ENCODE peak calls at places on chromosomes 11 and 22, in nine cellular contexts. One of them, this sample, is unnamed.

GRCh38 chr22:27474711-27475547 is 326.6 kb downstream of the MN1 start:
- DNase-seq in H7: peak
- DNase-seq in neuronal stem cell: no peak
- DNase-seq in A549: peak
- DNase-seq in lower lobe of right lung: no peak
- DNase-seq in tibial artery: no peak
- DNase-seq in left ventricle myocardium inferior: no peak
- DNase-seq in spleen: no peak
- DNase-seq in fibroblast of lung: peak
- DNase-seq in this sample: peak

GRCh38 chr22:50261615-50262459 is at the start of gene MAPK12:
- DNase-seq in spleen: no peak
- DNase-seq in neuronal stem cell: peak
- DNase-seq in fibroblast of lung: peak
- DNase-seq in tibial artery: no peak
- DNase-seq in A549: no peak
- DNase-seq in left ventricle myocardium inferior: no peak
- DNase-seq in lower lobe of right lung: no peak
- DNase-seq in H7: peak
- DNase-seq in this sample: peak

GRCh38 chr11:112655386-112655785 is 305.8 kb upstream of the NCAM1 start:
- DNase-seq in H7: no peak
- DNase-seq in left ventricle myocardium inferior: peak
- DNase-seq in neuronal stem cell: no peak
- DNase-seq in fibroblast of lung: peak
- DNase-seq in lower lobe of right lung: peak
- DNase-seq in tibial artery: peak
- DNase-seq in A549: no peak
- DNase-seq in spleen: no peak
- DNase-seq in this sample: no peak

GRCh38 chr11:4577761-4578160 is 3.8 kb upstream of the OR52I2 start:
- DNase-seq in lower lobe of right lung: no peak
- DNase-seq in spleen: no peak
- DNase-seq in fibroblast of lung: no peak
- DNase-seq in left ventricle myocardium inferior: no peak
- DNase-seq in neuronal stem cell: no peak
- DNase-seq in tibial artery: no peak
- DNase-seq in H7: no peak
- DNase-seq in A549: no peak
- DNase-seq in this sample: no peak

GRCh38 chr22:40605676-40606250 is 30.8 kb downstream of the MRTFA start:
- DNase-seq in tibial artery: no peak
- DNase-seq in lower lobe of right lung: no peak
- DNase-seq in left ventricle myocardium inferior: no peak
- DNase-seq in fibroblast of lung: peak
- DNase-seq in spleen: no peak
- DNase-seq in A549: no peak
- DNase-seq in H7: no peak
- DNase-seq in neuronal stem cell: no peak
- DNase-seq in this sample: no peak

GRCh38 chr22:29798318-29798717 is 31.1 kb downstream of the UQCR10 start:
- DNase-seq in neuronal stem cell: no peak
- DNase-seq in spleen: no peak
- DNase-seq in left ventricle myocardium inferior: no peak
- DNase-seq in tibial artery: no peak
- DNase-seq in fibroblast of lung: no peak
- DNase-seq in H7: no peak
- DNase-seq in A549: no peak
- DNase-seq in lower lobe of right lung: no peak
- DNase-seq in this sample: no peak

GRCh38 chr11:27317751-27318150 is 45.3 kb downstream of the CCDC34 start:
- DNase-seq in A549: peak
- DNase-seq in neuronal stem cell: no peak
- DNase-seq in spleen: no peak
- DNase-seq in fibroblast of lung: peak
- DNase-seq in lower lobe of right lung: no peak
- DNase-seq in H7: peak
- DNase-seq in tibial artery: no peak
- DNase-seq in left ventricle myocardium inferior: no peak
- DNase-seq in this sample: peak

GRCh38 chr11:120547301-120547700 is 35.8 kb downstream of the GRIK4 start:
- DNase-seq in spleen: no peak
- DNase-seq in tibial artery: no peak
- DNase-seq in neuronal stem cell: no peak
- DNase-seq in fibroblast of lung: peak
- DNase-seq in left ventricle myocardium inferior: no peak
- DNase-seq in A549: no peak
- DNase-seq in lower lobe of right lung: no peak
- DNase-seq in H7: no peak
- DNase-seq in this sample: no peak

GRCh38 chr11:65435981-65436411 is 13.4 kb downstream of the NEAT1 start:
- DNase-seq in A549: peak
- DNase-seq in lower lobe of right lung: no peak
- DNase-seq in H7: no peak
- DNase-seq in neuronal stem cell: no peak
- DNase-seq in tibial artery: no peak
- DNase-seq in fibroblast of lung: no peak
- DNase-seq in spleen: peak
- DNase-seq in left ventricle myocardium inferior: no peak
- DNase-seq in this sample: no peak

GRCh38 chr11:65434667-65435179 is 12.1 kb downstream of the NEAT1 start:
- DNase-seq in fibroblast of lung: no peak
- DNase-seq in A549: peak
- DNase-seq in left ventricle myocardium inferior: no peak
- DNase-seq in tibial artery: no peak
- DNase-seq in neuronal stem cell: no peak
- DNase-seq in spleen: no peak
- DNase-seq in lower lobe of right lung: no peak
- DNase-seq in H7: no peak
- DNase-seq in this sample: no peak

GRCh38 chr11:65434057-65434666 is 11.6 kb downstream of the NEAT1 start:
- DNase-seq in lower lobe of right lung: no peak
- DNase-seq in A549: peak
- DNase-seq in H7: no peak
- DNase-seq in tibial artery: no peak
- DNase-seq in neuronal stem cell: no peak
- DNase-seq in left ventricle myocardium inferior: no peak
- DNase-seq in fibroblast of lung: peak
- DNase-seq in spleen: no peak
- DNase-seq in this sample: no peak

GRCh38 chr11:65436412-65437032 is 13.9 kb downstream of the NEAT1 start:
- DNase-seq in left ventricle myocardium inferior: no peak
- DNase-seq in H7: no peak
- DNase-seq in fibroblast of lung: no peak
- DNase-seq in lower lobe of right lung: no peak
- DNase-seq in tibial artery: no peak
- DNase-seq in neuronal stem cell: no peak
- DNase-seq in A549: no peak
- DNase-seq in spleen: no peak
- DNase-seq in this sample: no peak

GRCh38 chr11:65435330-65435931 is 12.8 kb downstream of the NEAT1 start:
- DNase-seq in left ventricle myocardium inferior: no peak
- DNase-seq in spleen: peak
- DNase-seq in A549: peak
- DNase-seq in H7: no peak
- DNase-seq in lower lobe of right lung: no peak
- DNase-seq in tibial artery: peak
- DNase-seq in neuronal stem cell: no peak
- DNase-seq in fibroblast of lung: no peak
- DNase-seq in this sample: no peak
- H3K4me3 ChIP-seq in left ventricle myocardium inferior: peak
- H3K4me3 ChIP-seq in spleen: no peak
- H3K4me3 ChIP-seq in A549: no peak
- H3K4me3 ChIP-seq in H7: no peak
- H3K4me3 ChIP-seq in lower lobe of right lung: no peak
- H3K4me3 ChIP-seq in tibial artery: no peak
- H3K4me3 ChIP-seq in neuronal stem cell: no peak
- H3K4me3 ChIP-seq in fibroblast of lung: no peak
- H3K4me3 ChIP-seq in this sample: peak

DNA sequence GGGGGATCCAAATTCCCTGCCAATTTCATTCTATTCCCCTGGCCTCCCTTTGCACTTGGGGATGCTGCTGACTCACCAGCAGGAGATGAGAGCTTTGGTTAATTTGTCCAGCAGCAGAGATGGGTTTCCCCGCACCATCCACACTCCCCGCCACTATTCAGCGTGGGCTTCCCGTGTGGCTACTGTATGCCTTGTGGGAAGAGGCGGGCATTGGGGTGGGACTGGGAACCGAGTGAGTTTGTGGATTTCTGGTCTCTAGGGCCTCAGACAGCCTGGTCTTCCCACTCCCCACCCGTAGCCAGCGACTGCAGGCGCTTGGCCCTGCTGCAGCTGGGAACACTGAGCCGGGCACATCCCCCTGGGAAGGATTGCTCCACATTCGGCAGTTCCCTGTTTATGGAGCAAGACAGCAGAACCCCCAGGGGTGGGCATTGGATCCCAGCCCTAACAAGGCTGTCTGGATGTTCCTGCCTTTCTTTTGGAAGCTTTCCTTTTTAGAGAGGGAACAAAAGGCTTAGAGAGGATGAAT is 23.4 kb downstream of the KIAA1671 start:
- DNase-seq in neuronal stem cell: no peak
- DNase-seq in A549: no peak
- DNase-seq in fibroblast of lung: peak
- DNase-seq in H7: no peak
- DNase-seq in tibial artery: peak
- DNase-seq in lower lobe of right lung: no peak
- DNase-seq in left ventricle myocardium inferior: peak
- DNase-seq in spleen: no peak
- DNase-seq in this sample: peak
- H3K4me3 ChIP-seq in neuronal stem cell: no peak
- H3K4me3 ChIP-seq in A549: no peak
- H3K4me3 ChIP-seq in fibroblast of lung: no peak
- H3K4me3 ChIP-seq in H7: no peak
- H3K4me3 ChIP-seq in tibial artery: no peak
- H3K4me3 ChIP-seq in lower lobe of right lung: no peak
- H3K4me3 ChIP-seq in left ventricle myocardium inferior: peak
- H3K4me3 ChIP-seq in spleen: no peak
- H3K4me3 ChIP-seq in this sample: peak

GRCh38 chr11:118885831-118886571 is 2.3 kb downstream of the CXCR5 start:
- DNase-seq in spleen: no peak
- DNase-seq in fibroblast of lung: no peak
- DNase-seq in A549: no peak
- DNase-seq in tibial artery: no peak
- DNase-seq in H7: peak
- DNase-seq in lower lobe of right lung: no peak
- DNase-seq in neuronal stem cell: no peak
- DNase-seq in left ventricle myocardium inferior: no peak
- DNase-seq in this sample: peak

GRCh38 chr11:118888398-118888797 is 4.7 kb downstream of the CXCR5 start:
- DNase-seq in fibroblast of lung: no peak
- DNase-seq in neuronal stem cell: no peak
- DNase-seq in A549: no peak
- DNase-seq in spleen: no peak
- DNase-seq in lower lobe of right lung: no peak
- DNase-seq in H7: peak
- DNase-seq in tibial artery: no peak
- DNase-seq in left ventricle myocardium inferior: no peak
- DNase-seq in this sample: peak

GRCh38 chr11:118887219-118887618 is 3.5 kb downstream of the CXCR5 start:
- DNase-seq in fibroblast of lung: no peak
- DNase-seq in lower lobe of right lung: no peak
- DNase-seq in H7: no peak
- DNase-seq in tibial artery: no peak
- DNase-seq in spleen: no peak
- DNase-seq in neuronal stem cell: no peak
- DNase-seq in A549: no peak
- DNase-seq in left ventricle myocardium inferior: no peak
- DNase-seq in this sample: no peak

GRCh38 chr11:118885319-118885718 is 1.6 kb downstream of the CXCR5 start:
- DNase-seq in neuronal stem cell: no peak
- DNase-seq in A549: no peak
- DNase-seq in lower lobe of right lung: no peak
- DNase-seq in fibroblast of lung: no peak
- DNase-seq in left ventricle myocardium inferior: no peak
- DNase-seq in spleen: no peak
- DNase-seq in H7: peak
- DNase-seq in tibial artery: no peak
- DNase-seq in this sample: peak

GRCh38 chr11:118886681-118887111 is 3.0 kb downstream of the CXCR5 start:
- DNase-seq in left ventricle myocardium inferior: no peak
- DNase-seq in lower lobe of right lung: no peak
- DNase-seq in tibial artery: no peak
- DNase-seq in spleen: peak
- DNase-seq in neuronal stem cell: no peak
- DNase-seq in A549: no peak
- DNase-seq in H7: peak
- DNase-seq in fibroblast of lung: no peak
- DNase-seq in this sample: peak
- H3K4me3 ChIP-seq in left ventricle myocardium inferior: no peak
- H3K4me3 ChIP-seq in lower lobe of right lung: no peak
- H3K4me3 ChIP-seq in tibial artery: peak
- H3K4me3 ChIP-seq in spleen: no peak
- H3K4me3 ChIP-seq in neuronal stem cell: no peak
- H3K4me3 ChIP-seq in A549: no peak
- H3K4me3 ChIP-seq in H7: no peak
- H3K4me3 ChIP-seq in fibroblast of lung: no peak
- H3K4me3 ChIP-seq in this sample: no peak

DNA sequence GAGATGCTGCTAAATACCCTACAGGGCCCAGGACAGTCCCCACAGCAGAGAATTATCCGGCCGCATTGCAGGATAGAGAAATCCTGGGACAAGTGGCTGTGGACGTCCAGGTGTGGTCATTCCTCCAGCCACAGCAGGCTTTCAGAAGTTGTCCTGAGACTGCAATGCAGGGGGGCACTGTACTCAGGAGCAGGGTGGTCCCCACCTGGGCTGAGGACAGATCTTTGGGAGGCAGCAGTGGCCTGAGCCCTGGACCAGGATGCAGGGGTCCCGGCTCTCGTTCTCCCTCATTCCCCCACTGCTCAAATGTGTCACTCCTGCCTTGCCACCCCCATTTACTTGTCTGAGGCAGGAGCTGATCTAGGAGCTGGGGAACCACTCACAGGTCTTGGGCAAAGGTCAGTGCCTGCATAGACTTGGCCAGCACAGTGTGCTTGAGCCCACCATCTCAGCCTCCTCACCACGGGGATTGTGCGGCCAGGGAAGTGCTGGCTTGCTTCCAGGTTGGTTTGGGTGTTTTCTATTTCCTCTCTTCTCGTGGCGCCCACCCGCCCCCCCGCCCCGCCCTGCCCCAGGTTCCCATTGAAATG is 15.3 kb downstream of the LINC01488 start:
- DNase-seq in left ventricle myocardium inferior: peak
- DNase-seq in fibroblast of lung: no peak
- DNase-seq in neuronal stem cell: no peak
- DNase-seq in spleen: peak
- DNase-seq in A549: no peak
- DNase-seq in H7: no peak
- DNase-seq in lower lobe of right lung: no peak
- DNase-seq in tibial artery: no peak
- DNase-seq in this sample: no peak
- H3K4me3 ChIP-seq in left ventricle myocardium inferior: peak
- H3K4me3 ChIP-seq in fibroblast of lung: no peak
- H3K4me3 ChIP-seq in neuronal stem cell: no peak
- H3K4me3 ChIP-seq in spleen: no peak
- H3K4me3 ChIP-seq in A549: no peak
- H3K4me3 ChIP-seq in H7: no peak
- H3K4me3 ChIP-seq in lower lobe of right lung: no peak
- H3K4me3 ChIP-seq in tibial artery: no peak
- H3K4me3 ChIP-seq in this sample: peak